ENCODE peak calls at places on chromosome 17, in five cellular contexts. One of them, this sample, is unnamed.

GRCh38 chr17:78289802-78290363 is 58.5 kb downstream of the TMEM235 start:
- DNase-seq in HepG2: peak; percentile 71
- DNase-seq in stomach: peak; percentile 82
- DNase-seq in transverse colon: peak; percentile 84
- DNase-seq in Panc1: peak; percentile 75
- DNase-seq in this sample: peak; percentile 73

GRCh38 chr17:79072544-79072943 is 2.1 kb upstream of the ENGASE start:
- DNase-seq in HepG2: no peak
- DNase-seq in stomach: no peak
- DNase-seq in transverse colon: no peak
- DNase-seq in Panc1: no peak
- DNase-seq in this sample: no peak

GRCh38 chr17:70613681-70614080 is 444.3 kb downstream of the KCNJ2 start:
- DNase-seq in HepG2: no peak
- DNase-seq in stomach: no peak
- DNase-seq in transverse colon: no peak
- DNase-seq in Panc1: no peak
- DNase-seq in this sample: no peak

GRCh38 chr17:48704521-48704920 is 17.8 kb downstream of the PRAC1 start:
- DNase-seq in HepG2: no peak
- DNase-seq in stomach: no peak
- DNase-seq in transverse colon: no peak
- DNase-seq in Panc1: no peak
- DNase-seq in this sample: no peak

GRCh38 chr17:9052921-9053320 is 31.6 kb downstream of the NTN1 start:
- DNase-seq in HepG2: no peak
- DNase-seq in stomach: no peak
- DNase-seq in transverse colon: peak; percentile 16
- DNase-seq in Panc1: no peak
- DNase-seq in this sample: no peak

GRCh38 chr17:36994438-36994837 is 45.7 kb downstream of the AATF start:
- DNase-seq in HepG2: no peak
- DNase-seq in stomach: no peak
- DNase-seq in transverse colon: no peak
- DNase-seq in Panc1: no peak
- DNase-seq in this sample: no peak

GRCh38 chr17:6567528-6568185 is 11.3 kb upstream of the PITPNM3 start:
- DNase-seq in HepG2: no peak
- DNase-seq in stomach: peak; percentile 49
- DNase-seq in transverse colon: no peak
- DNase-seq in Panc1: no peak
- DNase-seq in this sample: peak; percentile 32

GRCh38 chr17:21539146-21539545 is 153.2 kb upstream of the KCNJ18 start:
- DNase-seq in HepG2: no peak
- DNase-seq in stomach: no peak
- DNase-seq in transverse colon: no peak
- DNase-seq in Panc1: no peak
- DNase-seq in this sample: no peak

GRCh38 chr17:77332981-77333685 is 192.4 kb downstream of the SEC14L1 start:
- DNase-seq in HepG2: no peak
- DNase-seq in stomach: peak; percentile 20
- DNase-seq in transverse colon: no peak
- DNase-seq in Panc1: no peak
- DNase-seq in this sample: peak; percentile 34

GRCh38 chr17:64413505-64413904 is 22.8 kb upstream of the PECAM1 start:
- DNase-seq in HepG2: no peak
- DNase-seq in stomach: no peak
- DNase-seq in transverse colon: peak; percentile 40
- DNase-seq in Panc1: no peak
- DNase-seq in this sample: no peak

GRCh38 chr17:41775394-41776226 is 10.9 kb downstream of the JUP start:
- DNase-seq in HepG2: no peak
- DNase-seq in stomach: no peak
- DNase-seq in transverse colon: peak; percentile 81
- DNase-seq in Panc1: no peak
- DNase-seq in this sample: no peak

GRCh38 chr17:37488009-37488604 is 1.6 kb upstream of the DUSP14 start:
- DNase-seq in HepG2: peak; percentile 98
- DNase-seq in stomach: no peak
- DNase-seq in transverse colon: no peak
- DNase-seq in Panc1: no peak
- DNase-seq in this sample: no peak

GRCh38 chr17:4556996-4557395 is 1.8 kb upstream of the MYBBP1A start:
- DNase-seq in HepG2: no peak
- DNase-seq in stomach: no peak
- DNase-seq in transverse colon: no peak
- DNase-seq in Panc1: no peak
- DNase-seq in this sample: no peak

GRCh38 chr17:75315541-75316243 is 26.5 kb upstream of the SLC25A19 start:
- DNase-seq in HepG2: no peak
- DNase-seq in stomach: no peak
- DNase-seq in transverse colon: no peak
- DNase-seq in Panc1: no peak
- DNase-seq in this sample: no peak

GRCh38 chr17:34154916-34155730 is 100.0 kb upstream of the CCL2 start:
- DNase-seq in HepG2: no peak
- DNase-seq in stomach: no peak
- DNase-seq in transverse colon: no peak
- DNase-seq in Panc1: no peak
- DNase-seq in this sample: no peak

GRCh38 chr17:55237268-55237667 is 27.5 kb upstream of the HLF start:
- DNase-seq in HepG2: no peak
- DNase-seq in stomach: no peak
- DNase-seq in transverse colon: no peak
- DNase-seq in Panc1: no peak
- DNase-seq in this sample: no peak

GRCh38 chr17:63070031-63070430 is 104.0 kb downstream of the TANC2 start:
- DNase-seq in HepG2: no peak
- DNase-seq in stomach: no peak
- DNase-seq in transverse colon: no peak
- DNase-seq in Panc1: no peak
- DNase-seq in this sample: no peak

GRCh38 chr17:20232611-20233010 is 223.5 kb downstream of the SPECC1 start:
- DNase-seq in HepG2: no peak
- DNase-seq in stomach: no peak
- DNase-seq in transverse colon: no peak
- DNase-seq in Panc1: no peak
- DNase-seq in this sample: no peak

GRCh38 chr17:37742762-37743611 is 1.9 kb downstream of the HNF1B start:
- DNase-seq in HepG2: peak; percentile 64
- DNase-seq in stomach: peak; percentile 54
- DNase-seq in transverse colon: peak; percentile 31
- DNase-seq in Panc1: no peak
- DNase-seq in this sample: no peak

GRCh38 chr17:1793447-1793806 is 31.6 kb downstream of the SERPINF1 start:
- DNase-seq in HepG2: no peak
- DNase-seq in stomach: no peak
- DNase-seq in transverse colon: no peak
- DNase-seq in Panc1: no peak
- DNase-seq in this sample: no peak

GRCh38 chr17:64632193-64632592 is 29.9 kb downstream of the SMURF2 start:
- DNase-seq in HepG2: no peak
- DNase-seq in stomach: no peak
- DNase-seq in transverse colon: no peak
- DNase-seq in Panc1: no peak
- DNase-seq in this sample: no peak

GRCh38 chr17:16491703-16492612 is at the start of gene LRRC75A:
- DNase-seq in HepG2: no peak
- DNase-seq in stomach: peak; percentile 59
- DNase-seq in transverse colon: peak; percentile 57
- DNase-seq in Panc1: no peak
- DNase-seq in this sample: no peak

GRCh38 chr17:70138309-70138865 is 30.9 kb upstream of the KCNJ2 start:
- DNase-seq in HepG2: no peak
- DNase-seq in stomach: no peak
- DNase-seq in transverse colon: no peak
- DNase-seq in Panc1: no peak
- DNase-seq in this sample: no peak

GRCh38 chr17:36057900-36058299 is 6.2 kb upstream of the CCL18 start:
- DNase-seq in HepG2: no peak
- DNase-seq in stomach: no peak
- DNase-seq in transverse colon: no peak
- DNase-seq in Panc1: no peak
- DNase-seq in this sample: no peak

GRCh38 chr17:74417178-74418045 is 14.5 kb upstream of the GPRC5C start:
- DNase-seq in HepG2: peak; percentile 89
- DNase-seq in stomach: peak; percentile 43
- DNase-seq in transverse colon: peak; percentile 55
- DNase-seq in Panc1: no peak
- DNase-seq in this sample: no peak

GRCh38 chr17:75346906-75347305 is 57.7 kb upstream of the SLC25A19 start:
- DNase-seq in HepG2: no peak
- DNase-seq in stomach: no peak
- DNase-seq in transverse colon: no peak
- DNase-seq in Panc1: no peak
- DNase-seq in this sample: no peak

GRCh38 chr17:73521376-73521775 is 122.9 kb downstream of the SDK2 start:
- DNase-seq in HepG2: no peak
- DNase-seq in stomach: no peak
- DNase-seq in transverse colon: no peak
- DNase-seq in Panc1: no peak
- DNase-seq in this sample: no peak

GRCh38 chr17:73478768-73479424 is 165.3 kb downstream of the SDK2 start:
- DNase-seq in HepG2: peak; percentile 26
- DNase-seq in stomach: no peak
- DNase-seq in transverse colon: no peak
- DNase-seq in Panc1: no peak
- DNase-seq in this sample: no peak

GRCh38 chr17:3381957-3382356 is 4.2 kb downstream of the OR3A2 start:
- DNase-seq in HepG2: no peak
- DNase-seq in stomach: no peak
- DNase-seq in transverse colon: no peak
- DNase-seq in Panc1: no peak
- DNase-seq in this sample: no peak

GRCh38 chr17:29172589-29172988 is 7.6 kb downstream of the MYO18A start:
- DNase-seq in HepG2: no peak
- DNase-seq in stomach: no peak
- DNase-seq in transverse colon: no peak
- DNase-seq in Panc1: no peak
- DNase-seq in this sample: no peak

GRCh38 chr17:60554377-60554788 is 28.3 kb upstream of the APPBP2 start:
- DNase-seq in HepG2: no peak
- DNase-seq in stomach: peak; percentile 66
- DNase-seq in transverse colon: no peak
- DNase-seq in Panc1: no peak
- DNase-seq in this sample: no peak

GRCh38 chr17:50149425-50150353 is 788 bp downstream of the PPP1R9B start:
- DNase-seq in HepG2: no peak
- DNase-seq in stomach: peak; percentile 77
- DNase-seq in transverse colon: peak; percentile 74
- DNase-seq in Panc1: no peak
- DNase-seq in this sample: no peak

GRCh38 chr17:4720787-4721186 is 10.4 kb downstream of the ARRB2 start:
- DNase-seq in HepG2: peak; percentile 62
- DNase-seq in stomach: no peak
- DNase-seq in transverse colon: no peak
- DNase-seq in Panc1: no peak
- DNase-seq in this sample: no peak

GRCh38 chr17:4229627-4230026 is 34.2 kb downstream of the ANKFY1 start:
- DNase-seq in HepG2: no peak
- DNase-seq in stomach: no peak
- DNase-seq in transverse colon: peak; percentile 33
- DNase-seq in Panc1: no peak
- DNase-seq in this sample: peak; percentile 56

DNA sequence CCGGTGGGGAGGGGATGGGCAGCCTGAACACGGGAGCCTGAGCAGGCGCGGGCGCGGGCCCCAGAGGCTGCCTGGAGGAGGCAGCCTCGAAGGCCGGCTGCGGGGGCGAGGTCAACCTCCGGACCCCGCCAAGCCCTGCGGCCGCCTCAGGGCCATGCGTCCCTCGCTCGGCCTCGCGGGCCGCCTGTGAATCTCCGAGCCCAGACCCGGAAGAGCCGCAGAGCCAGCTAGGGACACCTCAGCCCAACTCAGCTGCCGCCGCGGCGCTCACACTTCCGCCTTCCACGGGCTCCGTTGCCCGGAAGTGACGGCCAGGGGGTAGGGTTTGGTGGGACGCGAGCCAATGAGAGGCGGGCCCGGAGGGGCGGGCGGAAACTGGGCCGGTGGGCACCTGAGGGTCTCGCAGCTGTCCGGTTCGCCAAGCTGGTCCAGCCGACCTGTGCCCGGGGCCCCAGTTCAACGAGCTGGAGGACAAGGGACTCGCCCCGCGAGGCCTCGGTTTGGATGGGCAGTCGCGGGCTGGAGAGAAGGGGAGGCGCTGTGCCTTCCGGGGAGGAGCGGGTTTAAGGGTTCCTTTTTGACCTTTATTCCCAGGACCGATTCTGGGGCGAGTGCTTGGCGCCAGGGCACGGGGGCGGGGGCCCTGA is at the start of gene SLC38A10:
- DNase-seq in HepG2: peak; percentile 88
- DNase-seq in stomach: peak; percentile 94
- DNase-seq in transverse colon: peak; percentile 95
- DNase-seq in Panc1: no peak
- DNase-seq in this sample: peak; percentile 86
- TF ChIP-seq POLR2AphosphoS5 in HepG2: peak; percentile 96
- TF ChIP-seq POLR2AphosphoS5 in stomach: peak; percentile 99
- TF ChIP-seq POLR2AphosphoS5 in transverse colon: peak; percentile 99
- TF ChIP-seq POLR2AphosphoS5 in Panc1: peak; percentile 98
- TF ChIP-seq POLR2AphosphoS5 in this sample: peak; percentile 94

GRCh38 chr17:45341389-45342158 is 24.8 kb upstream of the MAP3K14 start:
- DNase-seq in HepG2: peak; percentile 41
- DNase-seq in stomach: no peak
- DNase-seq in transverse colon: peak; percentile 7
- DNase-seq in Panc1: no peak
- DNase-seq in this sample: no peak
- H3K4me1 ChIP-seq in HepG2: peaks cover 17% of the 10 kb centered on the region
- H3K4me1 ChIP-seq in stomach: peaks cover 21% of the 10 kb centered on the region
- H3K4me1 ChIP-seq in transverse colon: peaks cover 18% of the 10 kb centered on the region
- H3K4me1 ChIP-seq in Panc1: peaks cover 43% of the 10 kb centered on the region
- H3K4me1 ChIP-seq in this sample: no peaks in the 10 kb centered on the region

GRCh38 chr17:82019208-82019727 is 3.4 kb downstream of the CENPX start:
- DNase-seq in HepG2: no peak
- DNase-seq in stomach: no peak
- DNase-seq in transverse colon: no peak
- DNase-seq in Panc1: no peak
- DNase-seq in this sample: no peak
- TF ChIP-seq POLR2AphosphoS5 in HepG2: no peak
- TF ChIP-seq POLR2AphosphoS5 in stomach: no peak
- TF ChIP-seq POLR2AphosphoS5 in transverse colon: no peak
- TF ChIP-seq POLR2AphosphoS5 in Panc1: no peak
- TF ChIP-seq POLR2AphosphoS5 in this sample: no peak

GRCh38 chr17:38893113-38893512 is 23.3 kb downstream of the LASP1 start:
- DNase-seq in HepG2: no peak
- DNase-seq in stomach: no peak
- DNase-seq in transverse colon: no peak
- DNase-seq in Panc1: no peak
- DNase-seq in this sample: no peak
- H3K4me1 ChIP-seq in HepG2: peaks cover 24% of the 10 kb centered on the region
- H3K4me1 ChIP-seq in stomach: peaks cover 100% of the 10 kb centered on the region
- H3K4me1 ChIP-seq in transverse colon: peaks cover 73% of the 10 kb centered on the region
- H3K4me1 ChIP-seq in Panc1: peaks cover 10% of the 10 kb centered on the region
- H3K4me1 ChIP-seq in this sample: peaks cover 22% of the 10 kb centered on the region